ENCODE peak calls at places on chromosomes 7 and 10, in seven cellular contexts. M is stimulated activated CD4-positive, alpha-beta T cell treated with anti-CD3 and anti-CD28 coated beads, Interleukin-4, amount 100 ng/mL, for 48 hours; K is H1; Z is NCI-H1092 treated with DMSO at 0.1 percent for 48 hours; W is heart left ventricle; T is brain microvascular endothelial cell; S is stimulated activated naive CD8-positive, alpha-beta T cell treated with anti-CD3 and anti-CD28 coated beads, Interleukin-15, amount 100 ng/mL, for 72 hours. X is an unnamed sample.
A peak's percentile ranks its signal among the peaks of the same experiment; 100 is the strongest.

GRCh38 chr7:139231513-139232376 is 708 bp downstream of the UBN2 start:
- DNase-seq in M (peak; percentile 12), K (peak; percentile 3), Z (peak; percentile 50), W (peak; percentile 66), T (peak; percentile 15), S (peak; percentile 25), X (no peak)

GRCh38 chr7:137592232-137592896 is 248.8 kb upstream of the PTN start:
- DNase-seq in M (peak; percentile 1), K (peak; percentile 25), Z (peak; percentile 75), W (peak; percentile 58), T (peak; percentile 81), S (no peak), X (no peak)

GRCh38 chr10:93541402-93542357 is 24.8 kb upstream of the FFAR4 start:
- DNase-seq in M (peak; percentile 22), K (no peak), Z (no peak), W (peak; percentile 70), T (peak; percentile 27), S (peak; percentile 28), X (no peak)

GRCh38 chr10:128631801-128632241 is 505.6 kb upstream of the MKI67 start:
- DNase-seq in M (no peak), K (no peak), Z (no peak), W (no peak), T (peak; percentile 4), S (no peak), X (no peak)

GRCh38 chr7:86013662-86014061 is 630.0 kb upstream of the GRM3 start:
- DNase-seq in M (no peak), K (no peak), Z (peak; percentile 5), W (no peak), T (no peak), S (no peak), X (no peak)

GRCh38 chr7:116628971-116629586 is 42.9 kb upstream of the MET start:
- DNase-seq in M (no peak), K (no peak), Z (no peak), W (no peak), T (peak; percentile 4), S (no peak), X (no peak)

GRCh38 chr10:84523509-84523908 is 195.1 kb downstream of the CCSER2 start:
- DNase-seq in M (no peak), K (no peak), Z (no peak), W (no peak), T (no peak), S (no peak), X (no peak)

GRCh38 chr10:52570490-52570889 is 202.1 kb downstream of the MBL2 start:
- DNase-seq in M (no peak), K (no peak), Z (no peak), W (no peak), T (no peak), S (no peak), X (no peak)

GRCh38 chr10:33336606-33337334 is 2.3 kb upstream of the NRP1 start:
- DNase-seq in M (no peak), K (no peak), Z (peak; percentile 58), W (peak; percentile 88), T (peak; percentile 51), S (peak; percentile 9), X (no peak)

GRCh38 chr10:110735620-110736027 is 91.5 kb downstream of the RBM20 start:
- DNase-seq in M (no peak), K (no peak), Z (no peak), W (no peak), T (no peak), S (no peak), X (no peak)

GRCh38 chr10:86286591-86287421 is 79.8 kb downstream of the GRID1 start:
- DNase-seq in M (no peak), K (no peak), Z (no peak), W (no peak), T (no peak), S (no peak), X (no peak)

GRCh38 chr10:73965890-73966768 is 31.8 kb upstream of the VCL start:
- DNase-seq in M (no peak), K (peak; percentile 96), Z (no peak), W (peak; percentile 84), T (peak; percentile 96), S (no peak), X (peak; percentile 98)

GRCh38 chr10:44934416-44935200 is 23.5 kb downstream of the TMEM72 start:
- DNase-seq in M (no peak), K (no peak), Z (no peak), W (peak; percentile 75), T (no peak), S (no peak), X (no peak)

GRCh38 chr10:80191589-80192270 is 13.6 kb downstream of the ANXA11 start:
- DNase-seq in M (no peak), K (no peak), Z (no peak), W (peak; percentile 60), T (no peak), S (no peak), X (no peak)

GRCh38 chr7:138919256-138919655 is 61.9 kb downstream of the KIAA1549 start:
- DNase-seq in M (no peak), K (no peak), Z (no peak), W (no peak), T (no peak), S (no peak), X (no peak)

GRCh38 chr7:83837683-83838082 is 188.7 kb upstream of the SEMA3E start:
- DNase-seq in M (no peak), K (no peak), Z (no peak), W (no peak), T (no peak), S (no peak), X (no peak)

GRCh38 chr7:23043441-23043840 is 29.5 kb upstream of the HYCC1 start:
- DNase-seq in M (no peak), K (no peak), Z (no peak), W (no peak), T (no peak), S (no peak), X (no peak)

GRCh38 chr10:74846958-74847357 is 20.6 kb downstream of the KAT6B start:
- DNase-seq in M (no peak), K (no peak), Z (no peak), W (no peak), T (no peak), S (no peak), X (no peak)

GRCh38 chr7:1537631-1538412 is 7.3 kb downstream of the MAFK start:
- DNase-seq in M (no peak), K (no peak), Z (no peak), W (peak; percentile 95), T (peak; percentile 100), S (no peak), X (peak; percentile 54)

GRCh38 chr7:28106316-28106957 is 74.2 kb downstream of the JAZF1 start:
- DNase-seq in M (no peak), K (no peak), Z (peak; percentile 65), W (no peak), T (peak; percentile 36), S (no peak), X (no peak)

GRCh38 chr10:53358536-53358935 is 586.0 kb upstream of the MBL2 start:
- DNase-seq in M (no peak), K (no peak), Z (no peak), W (no peak), T (no peak), S (no peak), X (no peak)

GRCh38 chr10:129761981-129762956 is 201.8 kb downstream of the EBF3 start:
- DNase-seq in M (no peak), K (no peak), Z (no peak), W (no peak), T (no peak), S (no peak), X (no peak)

GRCh38 chr10:108560488-108560887 is 1362.8 kb downstream of the XPNPEP1 start:
- DNase-seq in M (no peak), K (no peak), Z (no peak), W (no peak), T (no peak), S (no peak), X (no peak)

GRCh38 chr7:148483941-148484340 is 106.6 kb upstream of the C7orf33 start:
- DNase-seq in M (no peak), K (no peak), Z (no peak), W (no peak), T (no peak), S (no peak), X (no peak)

GRCh38 chr7:140079121-140079536 is 16.4 kb upstream of the PARP12 start:
- DNase-seq in M (no peak), K (peak; percentile 31), Z (no peak), W (no peak), T (peak; percentile 33), S (no peak), X (no peak)

GRCh38 chr7:30755384-30756154 is 3.6 kb downstream of the INMT start:
- DNase-seq in M (no peak), K (no peak), Z (peak; percentile 58), W (peak; percentile 86), T (no peak), S (no peak), X (no peak)

GRCh38 chr10:101063162-101063525 is 1.4 kb downstream of the KAZALD1 start:
- DNase-seq in M (no peak), K (no peak), Z (no peak), W (no peak), T (no peak), S (no peak), X (no peak)

GRCh38 chr10:80583681-80584080 is 46.0 kb downstream of the SH2D4B start:
- DNase-seq in M (no peak), K (no peak), Z (no peak), W (no peak), T (no peak), S (no peak), X (no peak)

GRCh38 chr7:107725138-107725740 is 18.7 kb upstream of the CBLL1 start:
- DNase-seq in M (peak; percentile 15), K (no peak), Z (peak; percentile 43), W (no peak), T (peak; percentile 36), S (peak; percentile 41), X (peak; percentile 36)

GRCh38 chr10:91034494-91035157 is 113.7 kb upstream of the ANKRD1 start:
- DNase-seq in M (no peak), K (no peak), Z (peak; percentile 15), W (peak; percentile 78), T (no peak), S (no peak), X (no peak)

GRCh38 chr10:43591303-43591904 is 14.8 kb upstream of the ZNF485 start:
- DNase-seq in M (no peak), K (no peak), Z (no peak), W (no peak), T (no peak), S (no peak), X (no peak)

GRCh38 chr7:102106625-102107024 is 180.0 kb upstream of the SH2B2 start:
- DNase-seq in M (no peak), K (no peak), Z (no peak), W (no peak), T (no peak), S (no peak), X (no peak)

GRCh38 chr10:71527135-71527534 is 130.4 kb downstream of the CDH23 start:
- DNase-seq in M (no peak), K (no peak), Z (peak; percentile 15), W (no peak), T (no peak), S (no peak), X (no peak)

GRCh38 chr10:34850558-34850957 is 35.5 kb upstream of the PARD3 start:
- DNase-seq in M (no peak), K (no peak), Z (no peak), W (no peak), T (no peak), S (no peak), X (no peak)

GRCh38 chr10:30437039-30437781 is 3.2 kb downstream of the MAP3K8 start:
- DNase-seq in M (no peak), K (no peak), Z (no peak), W (no peak), T (peak; percentile 69), S (no peak), X (no peak)

GRCh38 chr7:43038229-43038628 is 74.2 kb upstream of the HECW1 start:
- DNase-seq in M (no peak), K (no peak), Z (no peak), W (no peak), T (peak; percentile 65), S (no peak), X (no peak)